ENCODE peak calls at places on chromosomes 5 and 9, in seven cellular contexts. R is neuronal stem cell, L is mesenchymal stem cell, H is IMR-90, G is H9, F is H1, U is trophoblast cell. N is an unnamed sample. For H3K79me1, the result is how much of the 10 kb centered on the place peaks cover.

GRCh38 chr5:99037668-99038067 is 108.9 kb upstream of the CHD1 start:
- DNase-seq in R (no peak), L (no peak), H (no peak), G (peak), F (no peak), U (no peak), N (peak)

GRCh38 chr5:59517926-59518585 is 375.5 kb downstream of the PDE4D start:
- DNase-seq in R (no peak), L (peak), H (peak), G (no peak), F (no peak), U (no peak), N (no peak)

GRCh38 chr5:178774866-178775539 is 44.5 kb upstream of the ZNF354A start:
- DNase-seq in R (no peak), L (no peak), H (no peak), G (no peak), F (no peak), U (no peak), N (no peak)

GRCh38 chr5:172910828-172911627 is 48.2 kb upstream of the RPL26L1 start:
- DNase-seq in R (no peak), L (peak), H (peak), G (peak), F (no peak), U (no peak), N (peak)

GRCh38 chr5:72390836-72391235 is 70.7 kb downstream of the PTCD2 start:
- DNase-seq in R (no peak), L (no peak), H (no peak), G (no peak), F (no peak), U (peak), N (no peak)

GRCh38 chr9:15104826-15105420 is 194.7 kb upstream of the FREM1 start:
- DNase-seq in R (peak), L (peak), H (peak), G (peak), F (no peak), U (no peak), N (peak)

GRCh38 chr9:127051881-127052595 is 70.4 kb downstream of the ANGPTL2 start:
- DNase-seq in R (no peak), L (no peak), H (no peak), G (no peak), F (no peak), U (no peak), N (no peak)

GRCh38 chr9:76615149-76615548 is 149.1 kb upstream of the PCA3 start:
- DNase-seq in R (no peak), L (no peak), H (peak), G (no peak), F (no peak), U (peak), N (no peak)

GRCh38 chr5:102792705-102793104 is 37.6 kb downstream of the PAM start:
- DNase-seq in R (no peak), L (no peak), H (no peak), G (no peak), F (no peak), U (no peak), N (peak)

GRCh38 chr9:125883548-125883947 is 136.4 kb downstream of the PBX3 start:
- DNase-seq in R (no peak), L (no peak), H (no peak), G (no peak), F (no peak), U (no peak), N (no peak)

DNA sequence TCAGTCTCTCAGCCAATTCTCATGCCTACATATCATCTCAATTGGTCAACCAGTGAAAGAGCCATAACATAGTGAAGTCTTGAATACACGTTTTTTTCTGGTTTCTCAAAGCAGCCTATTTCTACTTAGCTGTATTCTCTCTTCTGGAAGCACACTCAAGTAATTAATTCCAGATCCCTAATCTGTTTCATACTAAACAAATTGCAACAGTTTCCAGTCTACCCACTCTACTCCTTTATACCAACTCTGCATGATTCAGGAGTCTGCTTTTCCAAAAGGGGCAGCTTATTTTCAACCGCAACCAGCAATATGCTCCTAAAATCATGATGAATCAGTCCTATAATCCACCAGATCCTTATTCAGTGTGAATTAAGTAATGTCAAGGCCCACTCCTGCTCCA is 211.7 kb downstream of the TLE1 start:
- DNase-seq in R (no peak), L (no peak), H (no peak), G (no peak), F (no peak), U (no peak), N (no peak)
- H3K79me1 ChIP-seq in R (under half), L (under half), H (under half), G (under half), F (under half), U (under half), N (under half)

GRCh38 chr5:109482748-109483147 is 73.0 kb upstream of the PJA2 start:
- DNase-seq in R (no peak), L (no peak), H (no peak), G (no peak), F (no peak), U (no peak), N (peak)

GRCh38 chr5:109486200-109486804 is 76.5 kb upstream of the PJA2 start:
- DNase-seq in R (no peak), L (no peak), H (no peak), G (no peak), F (no peak), U (no peak), N (no peak)

GRCh38 chr5:109483395-109483974 is 73.7 kb upstream of the PJA2 start:
- DNase-seq in R (no peak), L (no peak), H (no peak), G (no peak), F (no peak), U (no peak), N (peak)

GRCh38 chr5:109484597-109484996 is 74.8 kb upstream of the PJA2 start:
- DNase-seq in R (no peak), L (no peak), H (no peak), G (no peak), F (no peak), U (no peak), N (no peak)

GRCh38 chr5:109485030-109485429 is 75.3 kb upstream of the PJA2 start:
- DNase-seq in R (no peak), L (peak), H (no peak), G (no peak), F (no peak), U (no peak), N (no peak)
- H3K79me1 ChIP-seq in R (under half), L (under half), H (under half), G (under half), F (under half), U (under half), N (under half)

DNA sequence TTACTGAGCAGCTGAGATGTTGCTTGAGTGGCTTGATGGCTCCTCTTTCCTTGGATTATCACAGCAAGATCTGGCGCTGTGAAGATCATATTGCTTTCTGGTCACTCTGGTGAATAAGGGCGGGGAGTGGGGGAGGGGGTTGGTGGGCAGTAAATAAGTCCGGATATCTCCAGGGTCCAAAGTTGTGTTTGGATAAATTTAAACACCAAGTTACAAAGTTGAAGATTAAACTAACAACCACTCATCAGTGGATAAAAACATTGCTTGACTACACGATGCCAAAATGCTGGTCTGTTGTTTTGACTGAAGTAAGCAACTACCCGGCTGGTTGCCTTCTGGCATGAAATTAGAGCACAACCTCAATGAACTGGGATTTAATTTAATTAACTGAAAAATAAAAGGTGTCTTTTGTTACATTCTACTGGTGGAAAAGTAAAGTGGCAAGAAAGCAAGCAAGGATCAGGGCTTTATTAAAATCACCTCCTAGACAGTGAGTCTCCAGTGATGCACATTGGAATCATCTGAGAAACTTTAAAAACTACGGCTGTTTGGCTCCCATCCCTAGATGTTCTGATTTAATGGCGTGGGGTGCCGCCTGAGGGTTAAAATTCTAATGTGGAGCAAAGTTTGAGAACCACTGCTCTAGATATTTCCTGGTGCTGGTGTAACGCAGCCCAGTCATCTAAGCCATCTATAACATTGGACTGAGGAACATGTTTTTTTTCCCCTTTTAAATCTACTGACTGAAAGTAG is 86.7 kb upstream of the AGXT2 start:
- DNase-seq in R (no peak), L (no peak), H (no peak), G (no peak), F (no peak), U (no peak), N (no peak)
- H3K79me1 ChIP-seq in R (under half), L (under half), H (under half), G (under half), F (under half), U (under half), N (under half)

DNA sequence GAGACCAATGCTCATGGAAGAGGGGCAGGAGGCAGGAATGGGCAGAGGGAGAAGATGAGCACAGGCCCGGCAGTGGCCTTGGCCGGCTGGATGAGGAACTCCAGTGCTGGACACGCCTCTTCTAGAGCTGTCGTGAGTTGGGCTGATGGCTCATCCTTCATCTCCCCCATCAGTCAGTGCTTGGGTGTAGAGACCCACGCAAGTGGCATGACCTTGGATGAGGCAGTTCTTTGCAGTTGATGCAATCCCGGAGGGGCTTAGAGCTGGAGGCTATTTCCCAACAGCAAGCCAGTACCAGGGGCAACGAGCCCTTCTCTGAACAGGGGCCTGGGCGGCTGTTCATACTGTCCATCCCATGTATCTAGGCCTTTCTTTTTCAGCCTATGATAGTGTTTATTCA is 25.5 kb upstream of the ARAP3 start:
- DNase-seq in R (no peak), L (no peak), H (no peak), G (no peak), F (no peak), U (no peak), N (no peak)
- H3K79me1 ChIP-seq in R (under half), L (under half), H (under half), G (under half), F (under half), U (under half), N (under half)

GRCh38 chr5:20486826-20487225 is 498.8 kb upstream of the CDH18 start:
- DNase-seq in R (no peak), L (no peak), H (no peak), G (no peak), F (no peak), U (no peak), N (no peak)
- H3K79me1 ChIP-seq in R (under half), L (under half), H (under half), G (under half), F (under half), U (under half), N (under half)